ENCODE peak calls at places on chromosomes 13 and 19, in eight cellular contexts. T, G, W, U, P, Q, H and X are unnamed samples.

GRCh38 chr19:10189631-10190425 is 4.9 kb downstream of the DNMT1 start:
- DNase-seq in W (no peak), U (peak; percentile 32), H (no peak), T (no peak), G (no peak), Q (peak; percentile 47), P (no peak), X (no peak)

GRCh38 chr19:4624733-4625362 is 14.5 kb upstream of the TNFAIP8L1 start:
- DNase-seq in G (peak; percentile 87), P (peak; percentile 81), W (no peak), T (no peak), H (no peak), Q (no peak), U (no peak), X (no peak)

GRCh38 chr19:2636897-2637683 is 65.4 kb downstream of the GNG7 start:
- DNase-seq in H (no peak), W (peak; percentile 78), P (peak; percentile 60), U (peak; percentile 42), Q (peak; percentile 82), G (peak; percentile 86), T (no peak), X (no peak)

GRCh38 chr13:50309872-50310594 is 294.8 kb downstream of the KCNRG start:
- DNase-seq in Q (no peak), T (no peak), P (peak; percentile 18), G (peak; percentile 34), W (no peak), U (no peak), H (no peak), X (no peak)

GRCh38 chr13:28955264-28955966 is 135.3 kb downstream of the MTUS2 start:
- DNase-seq in U (no peak), Q (no peak), T (no peak), G (no peak), W (no peak), H (no peak), P (no peak), X (no peak)

GRCh38 chr19:28044477-28044876 is 1168.5 kb downstream of the UQCRFS1 start:
- DNase-seq in W (no peak), T (no peak), H (no peak), P (no peak), G (no peak), Q (no peak), U (no peak), X (no peak)

GRCh38 chr19:14091086-14091884 is 734 bp upstream of the SAMD1 start:
- DNase-seq in Q (peak; percentile 87), P (peak; percentile 86), T (no peak), U (peak; percentile 60), G (no peak), W (no peak), H (no peak), X (no peak)

GRCh38 chr19:31874313-31874712 is 471.1 kb upstream of the ZNF507 start:
- DNase-seq in G (no peak), W (no peak), T (no peak), U (no peak), Q (no peak), H (no peak), P (no peak), X (no peak)

GRCh38 chr19:51123381-51124186 is 1.1 kb upstream of the SIGLEC9 start:
- DNase-seq in G (no peak), T (no peak), P (no peak), H (no peak), U (no peak), Q (peak; percentile 44), W (no peak), X (no peak)

GRCh38 chr13:103272770-103273169 is 206.6 kb upstream of the SLC10A2 start:
- DNase-seq in W (no peak), Q (no peak), G (no peak), H (no peak), T (no peak), U (peak; percentile 41), P (no peak), X (no peak)

GRCh38 chr19:35142531-35143230 is 374 bp upstream of the FXYD7 start:
- DNase-seq in Q (peak; percentile 74), T (no peak), U (no peak), P (peak; percentile 53), G (peak; percentile 85), H (no peak), W (no peak), X (no peak)

GRCh38 chr19:4976412-4977298 is 7.7 kb downstream of the KDM4B start:
- DNase-seq in G (peak; percentile 64), W (peak; percentile 50), H (peak; percentile 89), Q (no peak), U (peak; percentile 86), P (peak; percentile 96), T (peak; percentile 91), X (peak; percentile 89)

GRCh38 chr13:51995677-51996551 is 15.3 kb downstream of the ATP7B start:
- DNase-seq in Q (no peak), G (no peak), U (peak; percentile 16), W (peak; percentile 24), P (peak; percentile 82), H (no peak), T (peak; percentile 6), X (peak; percentile 7)

GRCh38 chr19:33225458-33225925 is at the start of gene SLC7A10:
- DNase-seq in Q (no peak), U (no peak), H (no peak), G (no peak), P (no peak), T (no peak), W (no peak), X (no peak)

GRCh38 chr19:42683917-42684513 is 56.3 kb downstream of the PSG3 start:
- DNase-seq in Q (peak; percentile 39), H (no peak), W (no peak), P (peak; percentile 27), G (no peak), T (peak; percentile 2), U (peak; percentile 20), X (no peak)

GRCh38 chr19:51456541-51457290 is 1.5 kb downstream of the SIGLEC8 start:
- DNase-seq in G (no peak), Q (no peak), P (no peak), W (no peak), H (no peak), T (no peak), U (no peak), X (no peak)

GRCh38 chr19:58480481-58480830 is 4.3 kb downstream of the ZNF446 start:
- DNase-seq in G (no peak), P (no peak), H (no peak), W (no peak), U (no peak), Q (no peak), T (no peak), X (no peak)

GRCh38 chr13:106981050-106981449 is 413.1 kb upstream of the ARGLU1 start:
- DNase-seq in G (no peak), W (no peak), U (no peak), T (no peak), P (no peak), Q (no peak), H (no peak), X (no peak)